ENCODE peak calls at places on chromosome 19, in six cellular contexts. One of them, this sample, is unnamed.

GRCh38 chr19:54388001-54388802 is 23.5 kb upstream of the LAIR1 start:
- DNase-seq in fibroblast of lung: no peak
- DNase-seq in stimulated activated CD8-positive, alpha-beta memory T cell treated with anti-CD3 and anti-CD28 coated beads, Interleukin-4, amount 100 ng/mL, for 4 hours: no peak
- DNase-seq in left ventricle myocardium superior: peak; percentile 34
- DNase-seq in brain pericyte: no peak
- DNase-seq in Karpas-422: no peak
- DNase-seq in this sample: peak; percentile 42

GRCh38 chr19:50300051-50300450 is 29.1 kb downstream of the KCNC3 start:
- DNase-seq in left ventricle myocardium superior: no peak
- DNase-seq in fibroblast of lung: no peak
- DNase-seq in stimulated activated CD8-positive, alpha-beta memory T cell treated with anti-CD3 and anti-CD28 coated beads, Interleukin-4, amount 100 ng/mL, for 4 hours: no peak
- DNase-seq in Karpas-422: no peak
- DNase-seq in brain pericyte: no peak
- DNase-seq in this sample: no peak

GRCh38 chr19:33156354-33156753 is 24.4 kb downstream of the WDR88 start:
- DNase-seq in left ventricle myocardium superior: no peak
- DNase-seq in fibroblast of lung: peak; percentile 33
- DNase-seq in brain pericyte: no peak
- DNase-seq in stimulated activated CD8-positive, alpha-beta memory T cell treated with anti-CD3 and anti-CD28 coated beads, Interleukin-4, amount 100 ng/mL, for 4 hours: no peak
- DNase-seq in Karpas-422: no peak
- DNase-seq in this sample: no peak

GRCh38 chr19:38674388-38675133 is 27.1 kb downstream of the ACTN4 start:
- DNase-seq in stimulated activated CD8-positive, alpha-beta memory T cell treated with anti-CD3 and anti-CD28 coated beads, Interleukin-4, amount 100 ng/mL, for 4 hours: no peak
- DNase-seq in brain pericyte: no peak
- DNase-seq in fibroblast of lung: peak; percentile 58
- DNase-seq in Karpas-422: no peak
- DNase-seq in left ventricle myocardium superior: peak; percentile 20
- DNase-seq in this sample: no peak

GRCh38 chr19:17719730-17720486 is 628 bp downstream of the MAP1S start:
- DNase-seq in Karpas-422: peak; percentile 74
- DNase-seq in fibroblast of lung: no peak
- DNase-seq in brain pericyte: no peak
- DNase-seq in stimulated activated CD8-positive, alpha-beta memory T cell treated with anti-CD3 and anti-CD28 coated beads, Interleukin-4, amount 100 ng/mL, for 4 hours: peak; percentile 30
- DNase-seq in left ventricle myocardium superior: no peak
- DNase-seq in this sample: peak; percentile 13

GRCh38 chr19:54448037-54448773 is 794 bp upstream of the LENG8 start:
- DNase-seq in left ventricle myocardium superior: peak; percentile 67
- DNase-seq in fibroblast of lung: peak; percentile 61
- DNase-seq in stimulated activated CD8-positive, alpha-beta memory T cell treated with anti-CD3 and anti-CD28 coated beads, Interleukin-4, amount 100 ng/mL, for 4 hours: peak; percentile 14
- DNase-seq in Karpas-422: peak; percentile 72
- DNase-seq in brain pericyte: no peak
- DNase-seq in this sample: peak; percentile 35

GRCh38 chr19:50313812-50314536 is 15.2 kb downstream of the KCNC3 start:
- DNase-seq in stimulated activated CD8-positive, alpha-beta memory T cell treated with anti-CD3 and anti-CD28 coated beads, Interleukin-4, amount 100 ng/mL, for 4 hours: no peak
- DNase-seq in brain pericyte: no peak
- DNase-seq in Karpas-422: peak; percentile 69
- DNase-seq in fibroblast of lung: no peak
- DNase-seq in left ventricle myocardium superior: no peak
- DNase-seq in this sample: no peak

GRCh38 chr19:4380254-4380727 is 20.1 kb downstream of the SH3GL1 start:
- DNase-seq in brain pericyte: no peak
- DNase-seq in left ventricle myocardium superior: peak; percentile 64
- DNase-seq in fibroblast of lung: no peak
- DNase-seq in Karpas-422: peak; percentile 66
- DNase-seq in stimulated activated CD8-positive, alpha-beta memory T cell treated with anti-CD3 and anti-CD28 coated beads, Interleukin-4, amount 100 ng/mL, for 4 hours: peak; percentile 29
- DNase-seq in this sample: peak; percentile 56

GRCh38 chr19:15115080-15115479 is 7.9 kb downstream of the SYDE1 start:
- DNase-seq in fibroblast of lung: peak; percentile 47
- DNase-seq in brain pericyte: no peak
- DNase-seq in Karpas-422: no peak
- DNase-seq in left ventricle myocardium superior: peak; percentile 94
- DNase-seq in stimulated activated CD8-positive, alpha-beta memory T cell treated with anti-CD3 and anti-CD28 coated beads, Interleukin-4, amount 100 ng/mL, for 4 hours: no peak
- DNase-seq in this sample: no peak

GRCh38 chr19:28377077-28377476 is 835.9 kb downstream of the UQCRFS1 start:
- DNase-seq in fibroblast of lung: peak; percentile 2
- DNase-seq in brain pericyte: no peak
- DNase-seq in Karpas-422: peak; percentile 42
- DNase-seq in stimulated activated CD8-positive, alpha-beta memory T cell treated with anti-CD3 and anti-CD28 coated beads, Interleukin-4, amount 100 ng/mL, for 4 hours: no peak
- DNase-seq in left ventricle myocardium superior: no peak
- DNase-seq in this sample: no peak

GRCh38 chr19:40800997-40801377 is 2.0 kb downstream of the EGLN2 start:
- DNase-seq in fibroblast of lung: no peak
- DNase-seq in brain pericyte: no peak
- DNase-seq in left ventricle myocardium superior: no peak
- DNase-seq in stimulated activated CD8-positive, alpha-beta memory T cell treated with anti-CD3 and anti-CD28 coated beads, Interleukin-4, amount 100 ng/mL, for 4 hours: no peak
- DNase-seq in Karpas-422: no peak
- DNase-seq in this sample: no peak

GRCh38 chr19:12938054-12938535 is 314 bp upstream of the CALR start:
- DNase-seq in stimulated activated CD8-positive, alpha-beta memory T cell treated with anti-CD3 and anti-CD28 coated beads, Interleukin-4, amount 100 ng/mL, for 4 hours: peak; percentile 99
- DNase-seq in fibroblast of lung: peak; percentile 99
- DNase-seq in left ventricle myocardium superior: peak; percentile 100
- DNase-seq in Karpas-422: peak; percentile 100
- DNase-seq in brain pericyte: peak; percentile 98
- DNase-seq in this sample: peak; percentile 99

GRCh38 chr19:46728693-46729339 is 11.9 kb upstream of the PRKD2 start:
- DNase-seq in brain pericyte: no peak
- DNase-seq in left ventricle myocardium superior: peak; percentile 88
- DNase-seq in Karpas-422: peak; percentile 91
- DNase-seq in fibroblast of lung: peak; percentile 35
- DNase-seq in stimulated activated CD8-positive, alpha-beta memory T cell treated with anti-CD3 and anti-CD28 coated beads, Interleukin-4, amount 100 ng/mL, for 4 hours: peak; percentile 67
- DNase-seq in this sample: peak; percentile 66

GRCh38 chr19:32354345-32354744 is 8.9 kb downstream of the ZNF507 start:
- DNase-seq in Karpas-422: no peak
- DNase-seq in stimulated activated CD8-positive, alpha-beta memory T cell treated with anti-CD3 and anti-CD28 coated beads, Interleukin-4, amount 100 ng/mL, for 4 hours: no peak
- DNase-seq in left ventricle myocardium superior: no peak
- DNase-seq in fibroblast of lung: no peak
- DNase-seq in brain pericyte: no peak
- DNase-seq in this sample: no peak

GRCh38 chr19:41223431-41224234 is 4.6 kb downstream of the AXL start:
- DNase-seq in fibroblast of lung: peak; percentile 96
- DNase-seq in brain pericyte: no peak
- DNase-seq in Karpas-422: no peak
- DNase-seq in left ventricle myocardium superior: no peak
- DNase-seq in stimulated activated CD8-positive, alpha-beta memory T cell treated with anti-CD3 and anti-CD28 coated beads, Interleukin-4, amount 100 ng/mL, for 4 hours: no peak
- DNase-seq in this sample: no peak

GRCh38 chr19:7456964-7457541 is 31.8 kb downstream of the PEX11G start:
- DNase-seq in brain pericyte: no peak
- DNase-seq in left ventricle myocardium superior: no peak
- DNase-seq in fibroblast of lung: no peak
- DNase-seq in stimulated activated CD8-positive, alpha-beta memory T cell treated with anti-CD3 and anti-CD28 coated beads, Interleukin-4, amount 100 ng/mL, for 4 hours: no peak
- DNase-seq in Karpas-422: no peak
- DNase-seq in this sample: no peak

GRCh38 chr19:12933287-12934072 is at the start of gene FARSA:
- DNase-seq in Karpas-422: peak; percentile 97
- DNase-seq in brain pericyte: no peak
- DNase-seq in fibroblast of lung: peak; percentile 88
- DNase-seq in left ventricle myocardium superior: peak; percentile 93
- DNase-seq in stimulated activated CD8-positive, alpha-beta memory T cell treated with anti-CD3 and anti-CD28 coated beads, Interleukin-4, amount 100 ng/mL, for 4 hours: peak; percentile 79
- DNase-seq in this sample: peak; percentile 79

GRCh38 chr19:2661615-2662014 is 40.9 kb downstream of the GNG7 start:
- DNase-seq in stimulated activated CD8-positive, alpha-beta memory T cell treated with anti-CD3 and anti-CD28 coated beads, Interleukin-4, amount 100 ng/mL, for 4 hours: no peak
- DNase-seq in Karpas-422: peak; percentile 71
- DNase-seq in left ventricle myocardium superior: peak; percentile 22
- DNase-seq in brain pericyte: no peak
- DNase-seq in fibroblast of lung: no peak
- DNase-seq in this sample: no peak

GRCh38 chr19:42376177-42376555 is 13.9 kb downstream of the CNFN start:
- DNase-seq in brain pericyte: no peak
- DNase-seq in stimulated activated CD8-positive, alpha-beta memory T cell treated with anti-CD3 and anti-CD28 coated beads, Interleukin-4, amount 100 ng/mL, for 4 hours: no peak
- DNase-seq in fibroblast of lung: no peak
- DNase-seq in Karpas-422: no peak
- DNase-seq in left ventricle myocardium superior: no peak
- DNase-seq in this sample: no peak

GRCh38 chr19:45782820-45783785 is 813 bp upstream of the DMPK start:
- DNase-seq in Karpas-422: no peak
- DNase-seq in left ventricle myocardium superior: peak; percentile 91
- DNase-seq in fibroblast of lung: peak; percentile 65
- DNase-seq in stimulated activated CD8-positive, alpha-beta memory T cell treated with anti-CD3 and anti-CD28 coated beads, Interleukin-4, amount 100 ng/mL, for 4 hours: no peak
- DNase-seq in brain pericyte: no peak
- DNase-seq in this sample: no peak

GRCh38 chr19:17073869-17074627 is 1.2 kb downstream of the HAUS8 start:
- DNase-seq in stimulated activated CD8-positive, alpha-beta memory T cell treated with anti-CD3 and anti-CD28 coated beads, Interleukin-4, amount 100 ng/mL, for 4 hours: no peak
- DNase-seq in brain pericyte: no peak
- DNase-seq in left ventricle myocardium superior: peak; percentile 2
- DNase-seq in fibroblast of lung: no peak
- DNase-seq in Karpas-422: peak; percentile 78
- DNase-seq in this sample: no peak

GRCh38 chr19:5608271-5608666 is 14.3 kb downstream of the SAFB2 start:
- DNase-seq in left ventricle myocardium superior: no peak
- DNase-seq in Karpas-422: no peak
- DNase-seq in stimulated activated CD8-positive, alpha-beta memory T cell treated with anti-CD3 and anti-CD28 coated beads, Interleukin-4, amount 100 ng/mL, for 4 hours: no peak
- DNase-seq in fibroblast of lung: no peak
- DNase-seq in brain pericyte: no peak
- DNase-seq in this sample: no peak

GRCh38 chr19:18292810-18293641 is 11.6 kb upstream of the JUND start:
- DNase-seq in Karpas-422: no peak
- DNase-seq in stimulated activated CD8-positive, alpha-beta memory T cell treated with anti-CD3 and anti-CD28 coated beads, Interleukin-4, amount 100 ng/mL, for 4 hours: no peak
- DNase-seq in brain pericyte: no peak
- DNase-seq in left ventricle myocardium superior: peak; percentile 92
- DNase-seq in fibroblast of lung: peak; percentile 84
- DNase-seq in this sample: no peak

GRCh38 chr19:4622695-4623421 is 16.5 kb upstream of the TNFAIP8L1 start:
- DNase-seq in left ventricle myocardium superior: peak; percentile 20
- DNase-seq in brain pericyte: no peak
- DNase-seq in fibroblast of lung: no peak
- DNase-seq in stimulated activated CD8-positive, alpha-beta memory T cell treated with anti-CD3 and anti-CD28 coated beads, Interleukin-4, amount 100 ng/mL, for 4 hours: no peak
- DNase-seq in Karpas-422: no peak
- DNase-seq in this sample: no peak

GRCh38 chr19:16588089-16588823 is 16.0 kb upstream of the SLC35E1 start:
- DNase-seq in Karpas-422: peak; percentile 96
- DNase-seq in fibroblast of lung: peak; percentile 50
- DNase-seq in stimulated activated CD8-positive, alpha-beta memory T cell treated with anti-CD3 and anti-CD28 coated beads, Interleukin-4, amount 100 ng/mL, for 4 hours: no peak
- DNase-seq in left ventricle myocardium superior: peak; percentile 51
- DNase-seq in brain pericyte: no peak
- DNase-seq in this sample: peak; percentile 26

GRCh38 chr19:17172624-17173345 is 42.4 kb upstream of the USE1 start:
- DNase-seq in fibroblast of lung: no peak
- DNase-seq in brain pericyte: no peak
- DNase-seq in Karpas-422: no peak
- DNase-seq in stimulated activated CD8-positive, alpha-beta memory T cell treated with anti-CD3 and anti-CD28 coated beads, Interleukin-4, amount 100 ng/mL, for 4 hours: no peak
- DNase-seq in left ventricle myocardium superior: no peak
- DNase-seq in this sample: no peak